ENCODE peak calls at places on chromosomes 5 and 9, in four cellular contexts. G is astrocyte, A is tibial artery, U is PC-9. N is an unnamed sample.
A peak's percentile ranks its signal among the peaks of the same experiment; 100 is the strongest.

GRCh38 chr5:69130241-69130640 is 36.4 kb downstream of the SLC30A5 start:
- DNase-seq in G (no peak), A (no peak), U (no peak), N (no peak)

GRCh38 chr9:128911529-128912035 is 9.2 kb upstream of the PHYHD1 start:
- DNase-seq in G (peak; percentile 73), A (peak; percentile 89), U (peak; percentile 64), N (peak; percentile 76)

GRCh38 chr5:110159202-110159601 is 469.5 kb downstream of the MAN2A1 start:
- DNase-seq in G (peak; percentile 74), A (no peak), U (no peak), N (no peak)

GRCh38 chr5:11803436-11803835 is 100.8 kb downstream of the CTNND2 start:
- DNase-seq in G (no peak), A (no peak), U (no peak), N (no peak)

GRCh38 chr9:38032266-38032830 is 36.7 kb downstream of the SHB start:
- DNase-seq in G (no peak), A (no peak), U (peak; percentile 85), N (no peak)

GRCh38 chr5:18882162-18882561 is 1105.8 kb downstream of the CDH18 start:
- DNase-seq in G (no peak), A (no peak), U (no peak), N (no peak)

GRCh38 chr5:68368686-68369359 is 153.3 kb downstream of the PIK3R1 start:
- DNase-seq in G (peak; percentile 28), A (no peak), U (no peak), N (no peak)

GRCh38 chr5:19018822-19019221 is 969.2 kb downstream of the CDH18 start:
- DNase-seq in G (no peak), A (no peak), U (no peak), N (no peak)

GRCh38 chr9:113935677-113936380 is 59.7 kb downstream of the ZNF618 start:
- DNase-seq in G (no peak), A (peak; percentile 59), U (no peak), N (no peak)

GRCh38 chr9:117094493-117094892 is 320.4 kb downstream of the ASTN2 start:
- DNase-seq in G (peak; percentile 59), A (no peak), U (no peak), N (peak; percentile 39)

GRCh38 chr9:125483697-125484096 is 222.1 kb downstream of the GAPVD1 start:
- DNase-seq in G (no peak), A (no peak), U (no peak), N (no peak)

GRCh38 chr9:116435706-116436105 is 251.4 kb upstream of the TRIM32 start:
- DNase-seq in G (peak; percentile 27), A (no peak), U (no peak), N (no peak)

GRCh38 chr5:161541-162110 is 29.7 kb upstream of the LRRC14B start:
- DNase-seq in G (no peak), A (no peak), U (no peak), N (no peak)

GRCh38 chr5:41793156-41793770 is 77.0 kb downstream of the OXCT1 start:
- DNase-seq in G (peak; percentile 70), A (no peak), U (no peak), N (peak; percentile 74)

GRCh38 chr9:82168585-82168984 is 180.0 kb downstream of the SPATA31D1 start:
- DNase-seq in G (peak; percentile 72), A (no peak), U (peak; percentile 78), N (peak; percentile 0)

GRCh38 chr5:65066385-65066784 is 297.7 kb downstream of the CWC27 start:
- DNase-seq in G (no peak), A (peak; percentile 71), U (no peak), N (peak; percentile 61)

GRCh38 chr5:126780165-126780827 is 3.4 kb downstream of the LMNB1 start:
- DNase-seq in G (peak; percentile 55), A (no peak), U (peak; percentile 41), N (peak; percentile 58)

GRCh38 chr9:108756746-108757490 is 98.9 kb downstream of the ACTL7B start:
- DNase-seq in G (no peak), A (no peak), U (no peak), N (no peak)

GRCh38 chr9:114592356-114592755 is 4.8 kb downstream of the ATP6V1G1 start:
- DNase-seq in G (no peak), A (no peak), U (no peak), N (no peak)

GRCh38 chr5:141960018-141960417 is 2.0 kb upstream of the PCDH12 start:
- DNase-seq in G (no peak), A (no peak), U (no peak), N (no peak)

GRCh38 chr5:108655750-108656450 is 91.8 kb upstream of the FER start:
- DNase-seq in G (peak; percentile 68), A (no peak), U (peak; percentile 82), N (no peak)

GRCh38 chr5:15687401-15687800 is 187.4 kb downstream of the FBXL7 start:
- DNase-seq in G (no peak), A (no peak), U (no peak), N (no peak)

GRCh38 chr5:136042665-136043121 is 13.9 kb downstream of the TGFBI start:
- DNase-seq in G (peak; percentile 74), A (no peak), U (no peak), N (no peak)

GRCh38 chr5:155839251-155840037 is 487.5 kb upstream of the SGCD start:
- DNase-seq in G (no peak), A (no peak), U (no peak), N (peak; percentile 4)

GRCh38 chr5:52990531-52990925 is 1.4 kb downstream of the ITGA2 start:
- DNase-seq in G (no peak), A (no peak), U (no peak), N (no peak)
- H3K4me3 ChIP-seq in G (peak overlapping the region; percentile 87), A (peak overlapping the region; percentile 61), U (peak overlapping the region; percentile 91), N (peak overlapping the region; percentile 72)

GRCh38 chr5:8805653-8806052 is 740.2 kb downstream of the SEMA5A start:
- DNase-seq in G (no peak), A (no peak), U (no peak), N (no peak)
- H3K9me3 ChIP-seq in G (peaks cover 5% of the 10 kb centered on the region), A (peaks cover 4% of the 10 kb centered on the region), U (peaks cover 17% of the 10 kb centered on the region), N (peaks cover 38% of the 10 kb centered on the region)

DNA sequence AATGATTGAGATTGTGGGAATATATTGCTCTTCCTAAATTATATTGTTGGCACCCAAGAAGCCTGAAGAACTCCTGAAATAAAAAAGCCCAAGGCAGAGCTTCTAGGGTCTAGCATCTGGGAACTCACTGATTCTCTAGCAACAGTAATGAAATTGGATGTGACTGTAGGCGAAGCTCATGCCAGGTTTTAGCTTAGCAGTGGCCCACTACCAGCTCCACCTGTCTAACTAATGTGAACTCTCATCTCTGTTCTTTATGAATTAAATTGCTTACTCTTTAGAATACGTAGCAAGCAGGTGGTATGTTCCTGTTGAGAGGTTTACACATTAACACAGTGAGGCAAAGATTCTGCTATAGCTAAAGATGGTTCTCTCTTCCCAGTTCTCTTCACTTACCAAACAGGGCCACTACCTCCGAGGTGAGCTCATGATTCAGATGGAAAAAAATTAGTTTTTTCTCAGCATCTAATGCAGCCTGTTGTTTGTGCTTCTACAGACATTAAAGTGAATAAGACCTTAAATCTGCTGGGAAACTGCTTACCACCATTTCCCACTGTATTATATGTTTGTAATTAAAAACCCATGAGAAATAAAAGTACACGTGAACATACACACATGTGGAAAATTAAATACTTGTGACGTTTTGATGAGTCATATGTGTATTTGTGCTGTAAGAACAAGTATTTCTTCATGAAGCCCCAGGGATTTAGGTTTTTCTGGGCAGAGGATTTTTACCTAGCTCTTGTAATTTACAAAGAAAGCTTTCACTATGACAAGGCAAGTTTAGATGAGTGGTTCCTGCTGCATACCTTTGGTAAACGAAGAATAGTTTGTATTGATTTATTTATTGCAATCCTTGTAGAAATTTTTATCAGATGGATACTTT is 360.1 kb downstream of the KDM4C start:
- DNase-seq in G (no peak), A (no peak), U (no peak), N (no peak)
- H3K36me3 ChIP-seq in G (no peaks in the 10 kb centered on the region), A (no peaks in the 10 kb centered on the region), U (no peaks in the 10 kb centered on the region), N (no peaks in the 10 kb centered on the region)

DNA sequence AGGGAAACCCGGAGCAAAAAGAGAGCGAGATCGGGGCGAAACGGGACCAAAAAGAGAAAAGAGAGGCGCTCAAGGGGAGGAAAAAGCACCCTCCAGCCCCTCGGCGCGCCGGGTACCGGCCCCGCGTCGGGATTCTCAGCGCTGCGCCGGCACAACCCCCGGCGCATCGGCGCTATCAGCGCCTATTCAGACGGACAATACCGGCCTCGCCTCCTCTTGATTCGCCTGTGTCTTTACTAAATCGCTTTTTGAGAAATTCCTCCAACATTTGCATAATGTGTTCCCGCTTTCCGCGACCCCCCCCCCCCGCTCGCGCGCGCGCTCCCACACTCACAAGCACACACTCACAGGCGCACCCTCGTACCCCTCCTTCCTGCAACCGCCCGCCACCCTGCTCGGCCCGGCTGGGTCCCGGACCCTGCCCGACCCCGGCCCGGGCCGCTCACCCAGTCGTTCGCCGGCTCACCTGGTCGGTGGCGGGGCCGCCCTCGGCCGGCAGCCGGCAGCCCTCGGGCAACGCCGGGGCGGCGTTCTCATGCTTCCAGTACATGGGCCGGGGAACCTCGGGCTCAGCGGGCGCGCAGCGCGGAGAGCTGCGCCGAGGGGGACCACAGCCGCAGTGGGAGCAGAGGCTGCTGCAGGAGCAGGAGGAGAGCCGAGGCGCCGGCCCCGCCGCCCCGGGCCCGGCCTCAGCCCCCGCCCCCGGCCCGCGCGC is 409 bp downstream of the LHX6 start:
- DNase-seq in G (no peak), A (no peak), U (no peak), N (peak; percentile 9)
- H3K4me3 ChIP-seq in G (peak overlapping the region; percentile 33), A (peak overlapping the region; percentile 34), U (no peak overlapping the region), N (peak overlapping the region; percentile 33)

DNA sequence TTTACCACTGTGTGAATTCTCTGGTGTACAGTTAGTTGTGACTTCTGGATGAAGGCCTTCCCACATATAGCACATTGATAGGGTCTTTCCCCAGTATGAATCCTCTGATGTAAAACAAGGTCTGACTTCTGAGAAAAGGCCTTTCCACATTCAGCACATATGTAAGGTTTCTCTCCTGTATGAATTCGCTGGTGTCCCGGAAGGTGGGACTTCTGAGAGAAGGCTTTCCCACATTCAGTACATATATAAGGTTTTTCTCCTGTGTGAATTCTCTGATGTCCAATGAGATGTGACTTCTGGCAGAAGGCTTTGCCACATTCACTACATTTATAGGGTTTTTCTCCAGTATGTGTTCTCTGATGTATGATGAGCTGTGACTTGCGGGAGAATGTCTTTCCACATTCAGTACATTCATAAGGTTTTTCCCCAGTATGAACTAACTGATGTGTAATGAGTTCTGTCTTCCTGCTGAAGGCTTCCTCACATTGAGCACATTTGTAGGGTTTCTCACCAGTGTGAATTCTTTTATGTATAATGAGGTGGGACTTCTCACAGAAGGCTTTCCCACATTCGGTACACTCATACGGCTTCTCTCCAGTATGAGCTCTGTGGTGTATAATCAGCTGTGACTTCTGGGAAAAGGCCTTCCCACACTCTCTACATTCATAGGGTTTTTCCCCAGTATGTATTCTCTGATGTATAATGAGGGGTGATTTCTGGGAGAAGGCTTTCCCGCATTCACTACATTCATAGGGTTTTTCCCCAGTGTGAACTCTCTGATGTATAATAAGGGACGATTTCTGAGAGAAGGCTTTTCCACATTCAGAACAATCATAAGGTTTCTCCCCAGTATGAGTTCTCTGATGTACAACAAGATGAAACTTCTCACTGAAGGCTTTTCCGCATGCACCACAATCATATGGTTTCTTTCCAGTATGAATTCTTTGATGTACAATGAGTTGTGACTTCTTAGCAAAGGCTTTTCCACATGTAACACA is 9.1 kb downstream of the ZNF300 start:
- DNase-seq in G (no peak), A (no peak), U (no peak), N (no peak)
- H3K9me3 ChIP-seq in G (peaks cover 62% of the 10 kb centered on the region), A (peaks cover 83% of the 10 kb centered on the region), U (peaks cover 90% of the 10 kb centered on the region), N (peaks cover 73% of the 10 kb centered on the region)

N was measured in MG63.